ENCODE peak calls at places on chromosomes 1 and 21, in nine cellular contexts. S, G, M, K, V, F, J, T and U are unnamed samples.

GRCh38 chr1:230558324-230558723 is 84.0 kb upstream of the COG2 start:
- DNase-seq in M (no peak), J (no peak), F (no peak), G (no peak), K (no peak), V (no peak), S (no peak), T (no peak), U (no peak)

GRCh38 chr1:110489973-110490542 is 28.9 kb downstream of the KCNA10 start:
- DNase-seq in T (no peak), M (no peak), J (no peak), S (no peak), K (no peak), F (no peak), V (no peak), G (no peak), U (no peak)

GRCh38 chr1:3022976-3023375 is 1.7 kb downstream of the ACTRT2 start:
- DNase-seq in S (no peak), M (no peak), K (no peak), J (no peak), G (no peak), T (no peak), V (no peak), F (no peak), U (no peak)

GRCh38 chr1:202697038-202697437 is 13.2 kb downstream of the SYT2 start:
- DNase-seq in S (no peak), J (no peak), F (no peak), M (no peak), G (no peak), V (no peak), K (no peak), T (no peak), U (peak)

GRCh38 chr1:55962472-55962871 is 616.9 kb downstream of the PLPP3 start:
- DNase-seq in T (no peak), G (no peak), M (no peak), S (no peak), J (no peak), V (no peak), F (no peak), K (no peak), U (no peak)

GRCh38 chr1:206606867-206607266 is 5.4 kb downstream of the EIF2D start:
- DNase-seq in T (no peak), F (no peak), K (peak), M (no peak), S (no peak), G (no peak), V (no peak), J (peak), U (peak)

GRCh38 chr1:110542730-110543129 is 23.8 kb upstream of the KCNA10 start:
- DNase-seq in G (peak), S (no peak), T (no peak), J (peak), M (peak), F (peak), V (no peak), K (peak), U (peak)

GRCh38 chr21:44593598-44594405 is 1.5 kb upstream of the KRTAP10-6 start:
- DNase-seq in V (no peak), M (no peak), G (no peak), S (no peak), F (no peak), K (peak), J (no peak), T (no peak), U (no peak)

GRCh38 chr21:29299906-29300546 is 1.3 kb downstream of the BACH1 start:
- DNase-seq in M (peak), T (peak), J (peak), F (peak), G (peak), S (peak), K (peak), V (peak), U (peak)

GRCh38 chr1:179476484-179476883 is 99.3 kb downstream of the NPHS2 start:
- DNase-seq in K (no peak), V (no peak), G (no peak), F (no peak), T (no peak), M (no peak), J (no peak), S (no peak), U (no peak)

GRCh38 chr1:239287296-239287695 is 99.1 kb upstream of the CHRM3 start:
- DNase-seq in T (no peak), V (no peak), F (no peak), G (no peak), S (no peak), J (no peak), K (no peak), M (no peak), U (no peak)

GRCh38 chr1:112165375-112165774 is 175.9 kb upstream of the KCND3 start:
- DNase-seq in F (no peak), S (no peak), J (no peak), T (no peak), V (no peak), K (no peak), M (no peak), G (no peak), U (no peak)

GRCh38 chr1:94694234-94694915 is 125.8 kb upstream of the SLC44A3 start:
- DNase-seq in S (no peak), F (no peak), M (no peak), G (no peak), V (no peak), T (no peak), K (no peak), J (no peak), U (no peak)

GRCh38 chr1:180136311-180136967 is 18.2 kb upstream of the QSOX1 start:
- DNase-seq in M (no peak), J (no peak), K (peak), F (no peak), T (no peak), V (no peak), G (no peak), S (no peak), U (no peak)

GRCh38 chr1:41917835-41918449 is 780 bp downstream of the HIVEP3 start:
- DNase-seq in F (peak), M (peak), T (peak), J (no peak), G (peak), V (peak), K (peak), S (no peak), U (no peak)

GRCh38 chr21:46323227-46323709 is 402 bp downstream of the C21orf58 start:
- DNase-seq in J (no peak), T (no peak), G (no peak), M (no peak), V (no peak), F (peak), K (peak), S (no peak), U (peak)

GRCh38 chr1:157073944-157074685 is 25.5 kb downstream of the ETV3L start:
- DNase-seq in K (peak), J (peak), T (no peak), F (peak), M (no peak), S (peak), V (no peak), G (peak), U (peak)

GRCh38 chr1:66779475-66780078 is 21.5 kb downstream of the INSL5 start:
- DNase-seq in M (no peak), K (no peak), J (no peak), G (no peak), S (no peak), F (no peak), T (no peak), V (no peak), U (no peak)

GRCh38 chr1:212578043-212578442 is 30.5 kb upstream of the ATF3 start:
- DNase-seq in G (no peak), F (no peak), J (no peak), T (no peak), S (no peak), V (no peak), K (no peak), M (no peak), U (no peak)

GRCh38 chr1:1777510-1777909 is 760 bp downstream of the NADK start:
- DNase-seq in S (no peak), K (peak), V (no peak), J (peak), M (no peak), G (peak), T (no peak), F (no peak), U (peak)

GRCh38 chr1:74771913-74772515 is 39.1 kb downstream of the TYW3 start:
- DNase-seq in V (no peak), G (peak), M (peak), S (no peak), T (no peak), F (peak), J (peak), K (peak), U (peak)

GRCh38 chr1:238955934-238956333 is 430.4 kb upstream of the CHRM3 start:
- DNase-seq in G (no peak), J (no peak), F (no peak), T (no peak), S (no peak), K (no peak), V (no peak), M (no peak), U (no peak)

GRCh38 chr1:38561699-38562098 is 297.9 kb downstream of the RRAGC start:
- DNase-seq in F (no peak), M (no peak), K (no peak), G (no peak), S (no peak), V (no peak), T (no peak), J (no peak), U (no peak)

GRCh38 chr1:169130683-169131082 is 24.2 kb downstream of the ATP1B1 start:
- DNase-seq in G (no peak), T (no peak), J (no peak), F (no peak), K (no peak), V (no peak), S (no peak), M (no peak), U (no peak)

GRCh38 chr21:28220670-28221069 is 772.0 kb downstream of the LTN1 start:
- DNase-seq in M (no peak), J (no peak), T (no peak), G (peak), S (no peak), K (no peak), F (no peak), V (no peak), U (no peak)

GRCh38 chr1:35569956-35570355 is 3.2 kb upstream of the TFAP2E start:
- DNase-seq in J (peak), T (no peak), V (no peak), M (no peak), G (no peak), K (peak), F (no peak), S (no peak), U (no peak)

GRCh38 chr1:56331892-56332567 is 247.3 kb downstream of the PLPP3 start:
- DNase-seq in M (no peak), V (no peak), T (no peak), G (peak), K (peak), J (no peak), F (no peak), S (no peak), U (no peak)

GRCh38 chr1:100178092-100178491 is at the start of gene LRRC39:
- DNase-seq in S (no peak), F (no peak), G (no peak), T (no peak), V (no peak), J (no peak), M (no peak), K (no peak), U (no peak)

GRCh38 chr1:225559902-225560301 is 93.0 kb downstream of the ENAH start:
- DNase-seq in V (no peak), M (no peak), G (no peak), S (no peak), K (no peak), T (no peak), F (no peak), J (no peak), U (no peak)

GRCh38 chr1:215594640-215595039 is 27.5 kb downstream of the KCTD3 start:
- DNase-seq in G (peak), V (no peak), F (no peak), K (no peak), S (no peak), M (no peak), T (no peak), J (no peak), U (no peak)

GRCh38 chr1:116432655-116433282 is 59.7 kb downstream of the ATP1A1 start:
- DNase-seq in S (no peak), M (no peak), K (no peak), T (no peak), J (no peak), V (no peak), F (no peak), G (no peak), U (no peak)

GRCh38 chr1:64892576-64893573 is 73.5 kb downstream of the JAK1 start:
- DNase-seq in T (no peak), V (no peak), S (no peak), K (no peak), G (peak), J (peak), M (peak), F (no peak), U (no peak)

GRCh38 chr1:32816676-32817158 is 441 bp downstream of the YARS1 start:
- DNase-seq in K (peak), M (peak), F (no peak), G (peak), J (peak), T (no peak), V (peak), S (no peak), U (peak)

GRCh38 chr1:93623875-93624274 is 57.8 kb downstream of the BCAR3 start:
- DNase-seq in M (no peak), V (no peak), S (no peak), T (no peak), F (no peak), G (peak), J (peak), K (peak), U (no peak)

GRCh38 chr21:44000360-44000759 is 11.7 kb upstream of the TRAPPC10 start:
- DNase-seq in J (no peak), S (no peak), M (no peak), K (no peak), G (no peak), T (no peak), V (no peak), F (no peak), U (no peak)

GRCh38 chr1:3365519-3366158 is 88.8 kb upstream of the ARHGEF16 start:
- DNase-seq in K (no peak), G (no peak), S (no peak), V (no peak), J (no peak), T (no peak), M (no peak), F (no peak), U (no peak)

GRCh38 chr1:68378296-68379084 is 71.3 kb downstream of the RPE65 start:
- DNase-seq in S (no peak), K (peak), T (no peak), G (peak), F (no peak), V (no peak), J (peak), M (no peak), U (no peak)